ENCODE peak calls at places on chromosomes 11 and 22, in seven cellular contexts. X is psoas muscle, E is WERI-Rb-1, A is stomach, U is fibroblast of mammary gland, Z is esophagus squamous epithelium, J is body of pancreas. R is an unnamed sample.

GRCh38 chr11:8102965-8103364 is 22.0 kb downstream of the TUB start:
- DNase-seq in X (peak), E (no peak), A (no peak), U (no peak), Z (no peak), J (no peak), R (no peak)

GRCh38 chr11:19597876-19598275 is 114.8 kb upstream of the NAV2 start:
- DNase-seq in X (peak), E (no peak), A (no peak), U (no peak), Z (no peak), J (no peak), R (peak)

GRCh38 chr22:49564666-49565515 is 262.8 kb downstream of the BRD1 start:
- DNase-seq in X (no peak), E (no peak), A (no peak), U (no peak), Z (no peak), J (no peak), R (no peak)

GRCh38 chr11:73194593-73194992 is 23.5 kb upstream of the P2RY2 start:
- DNase-seq in X (peak), E (no peak), A (no peak), U (no peak), Z (no peak), J (no peak), R (no peak)

GRCh38 chr11:134464981-134465730 is 53.1 kb upstream of the B3GAT1 start:
- DNase-seq in X (no peak), E (no peak), A (no peak), U (no peak), Z (no peak), J (no peak), R (no peak)

GRCh38 chr11:125871391-125872137 is 15.9 kb upstream of the HYLS1 start:
- DNase-seq in X (no peak), E (peak), A (peak), U (peak), Z (no peak), J (peak), R (peak)

GRCh38 chr11:63532799-63533475 is 3.7 kb upstream of the PLAAT4 start:
- DNase-seq in X (no peak), E (peak), A (no peak), U (no peak), Z (no peak), J (no peak), R (no peak)

GRCh38 chr11:8335683-8336082 is 72.0 kb upstream of the LMO1 start:
- DNase-seq in X (no peak), E (no peak), A (no peak), U (no peak), Z (no peak), J (no peak), R (no peak)

GRCh38 chr11:33930317-33931021 is 38.6 kb upstream of the LMO2 start:
- DNase-seq in X (no peak), E (peak), A (no peak), U (peak), Z (no peak), J (peak), R (no peak)

GRCh38 chr11:112778091-112778889 is 182.9 kb upstream of the NCAM1 start:
- DNase-seq in X (no peak), E (peak), A (no peak), U (no peak), Z (no peak), J (no peak), R (no peak)

GRCh38 chr11:18245396-18245795 is 3.1 kb downstream of the SAA2 start:
- DNase-seq in X (no peak), E (no peak), A (no peak), U (peak), Z (no peak), J (no peak), R (no peak)

GRCh38 chr22:18152519-18152918 is 2.5 kb downstream of the USP18 start:
- DNase-seq in X (no peak), E (no peak), A (no peak), U (no peak), Z (no peak), J (no peak), R (no peak)

GRCh38 chr11:84396521-84396920 is 1110.4 kb upstream of the CCDC90B start:
- DNase-seq in X (no peak), E (no peak), A (no peak), U (peak), Z (no peak), J (no peak), R (no peak)

GRCh38 chr11:84398017-84398626 is 1112.0 kb upstream of the CCDC90B start:
- DNase-seq in X (no peak), E (peak), A (no peak), U (peak), Z (no peak), J (peak), R (no peak)
- TF ChIP-seq CTCF in X (no peak), E (peak), A (no peak), U (peak), Z (no peak), J (no peak), R (peak)

GRCh38 chr11:62322524-62322923 is 14.7 kb upstream of the ASRGL1 start:
- DNase-seq in X (no peak), E (no peak), A (no peak), U (no peak), Z (no peak), J (no peak), R (no peak)

GRCh38 chr11:62324738-62325556 is 12.3 kb upstream of the ASRGL1 start:
- DNase-seq in X (no peak), E (peak), A (no peak), U (peak), Z (no peak), J (peak), R (peak)
- TF ChIP-seq CTCF in X (peak), E (peak), A (peak), U (peak), Z (peak), J (no peak), R (peak)

GRCh38 chr11:89922195-89922660 is at the start of gene TRIM49D1:
- DNase-seq in X (no peak), E (no peak), A (no peak), U (no peak), Z (no peak), J (no peak), R (no peak)
- TF ChIP-seq CTCF in X (no peak), E (no peak), A (no peak), U (no peak), Z (no peak), J (no peak), R (no peak)

GRCh38 chr22:32828561-32828960 is 27.1 kb downstream of the TIMP3 start:
- DNase-seq in X (no peak), E (no peak), A (no peak), U (no peak), Z (no peak), J (no peak), R (no peak)

GRCh38 chr22:32827061-32827602 is 25.6 kb downstream of the TIMP3 start:
- DNase-seq in X (no peak), E (no peak), A (no peak), U (no peak), Z (no peak), J (no peak), R (no peak)

GRCh38 chr22:32826537-32826936 is 25.0 kb downstream of the TIMP3 start:
- DNase-seq in X (no peak), E (no peak), A (no peak), U (no peak), Z (no peak), J (no peak), R (no peak)

GRCh38 chr22:32829451-32829851 is 27.9 kb downstream of the TIMP3 start:
- DNase-seq in X (no peak), E (no peak), A (no peak), U (no peak), Z (no peak), J (no peak), R (no peak)

GRCh38 chr22:32828150-32828549 is 26.6 kb downstream of the TIMP3 start:
- DNase-seq in X (no peak), E (no peak), A (no peak), U (no peak), Z (no peak), J (no peak), R (no peak)
- TF ChIP-seq CTCF in X (peak), E (peak), A (no peak), U (no peak), Z (no peak), J (no peak), R (no peak)

DNA sequence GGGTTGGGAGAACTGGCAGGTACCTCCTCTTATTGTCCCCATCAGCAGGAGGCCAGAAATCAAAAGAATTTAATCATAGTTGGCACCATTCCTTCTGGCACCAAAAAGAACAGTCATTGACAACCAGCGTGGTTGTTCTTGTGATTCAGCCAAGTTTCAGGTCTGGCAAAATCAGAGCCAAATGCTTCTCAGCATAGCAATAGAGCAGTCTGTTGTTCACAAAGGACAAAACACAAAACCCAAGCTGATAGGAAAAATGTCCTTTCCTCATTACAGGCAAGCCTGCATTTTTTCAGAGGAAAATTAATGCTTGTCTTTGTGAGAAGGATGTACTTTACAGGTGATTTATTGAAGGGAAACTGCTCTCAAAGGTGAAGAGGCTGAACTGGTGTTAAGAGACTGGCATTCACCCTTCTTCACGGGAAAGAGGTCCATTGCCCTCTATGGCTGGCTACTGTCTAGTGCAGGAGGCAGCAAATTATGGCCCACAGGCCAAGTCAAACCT is 241.8 kb upstream of the ARHGAP42 start:
- DNase-seq in X (no peak), E (no peak), A (peak), U (peak), Z (no peak), J (peak), R (no peak)
- TF ChIP-seq CTCF in X (no peak), E (no peak), A (no peak), U (no peak), Z (no peak), J (no peak), R (no peak)

DNA sequence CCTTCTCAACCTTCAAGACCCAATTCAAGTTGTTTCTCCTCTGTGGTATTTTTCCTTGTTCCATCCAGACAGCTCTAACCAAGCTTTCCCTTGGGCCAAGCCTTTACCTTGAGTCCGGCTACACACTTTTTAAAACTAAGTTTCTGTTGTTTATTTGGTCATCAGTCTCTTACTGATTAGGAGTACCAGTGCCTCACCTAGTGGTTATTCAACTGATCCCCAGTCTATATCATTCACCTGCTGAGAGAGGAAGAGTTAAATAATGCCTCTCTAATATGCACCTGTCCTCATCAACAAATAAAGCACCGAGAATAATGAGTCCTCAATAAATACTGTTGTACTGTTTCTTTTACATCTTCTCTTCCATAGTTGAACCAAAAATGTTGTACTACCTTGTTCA is 160.8 kb downstream of the MSANTD4 start:
- DNase-seq in X (no peak), E (no peak), A (no peak), U (no peak), Z (no peak), J (no peak), R (no peak)
- TF ChIP-seq CTCF in X (no peak), E (peak), A (no peak), U (peak), Z (no peak), J (no peak), R (no peak)